ENCODE peak calls at places on chromosome 5, in six cellular contexts. One of them, this sample, is unnamed.

GRCh38 chr5:132481243-132482211 is 9.0 kb downstream of the IRF1 start:
- DNase-seq in Calu3: no peak
- DNase-seq in left ventricle myocardium inferior: no peak
- DNase-seq in fibroblast of lung: no peak
- DNase-seq in type B pancreatic cell: no peak
- DNase-seq in H1: no peak
- DNase-seq in this sample: no peak

GRCh38 chr5:154214236-154215106 is 23.9 kb downstream of the GALNT10 start:
- DNase-seq in H1: no peak
- DNase-seq in type B pancreatic cell: no peak
- DNase-seq in fibroblast of lung: peak
- DNase-seq in Calu3: no peak
- DNase-seq in left ventricle myocardium inferior: no peak
- DNase-seq in this sample: no peak

GRCh38 chr5:143258559-143259253 is 144.8 kb downstream of the NR3C1 start:
- DNase-seq in fibroblast of lung: peak
- DNase-seq in Calu3: no peak
- DNase-seq in left ventricle myocardium inferior: no peak
- DNase-seq in type B pancreatic cell: no peak
- DNase-seq in H1: no peak
- DNase-seq in this sample: no peak

GRCh38 chr5:132057498-132058255 is 2.8 kb upstream of the IL3 start:
- DNase-seq in H1: peak
- DNase-seq in left ventricle myocardium inferior: peak
- DNase-seq in fibroblast of lung: no peak
- DNase-seq in Calu3: no peak
- DNase-seq in type B pancreatic cell: no peak
- DNase-seq in this sample: peak

GRCh38 chr5:33807771-33808170 is 84.0 kb downstream of the ADAMTS12 start:
- DNase-seq in type B pancreatic cell: no peak
- DNase-seq in left ventricle myocardium inferior: no peak
- DNase-seq in fibroblast of lung: no peak
- DNase-seq in Calu3: no peak
- DNase-seq in H1: no peak
- DNase-seq in this sample: peak

GRCh38 chr5:179798144-179798770 is 4.5 kb downstream of the LTC4S start:
- DNase-seq in Calu3: no peak
- DNase-seq in H1: no peak
- DNase-seq in left ventricle myocardium inferior: no peak
- DNase-seq in fibroblast of lung: no peak
- DNase-seq in type B pancreatic cell: no peak
- DNase-seq in this sample: no peak

GRCh38 chr5:28084069-28084468 is 1045.7 kb upstream of the CDH9 start:
- DNase-seq in left ventricle myocardium inferior: no peak
- DNase-seq in fibroblast of lung: no peak
- DNase-seq in type B pancreatic cell: no peak
- DNase-seq in Calu3: no peak
- DNase-seq in H1: no peak
- DNase-seq in this sample: no peak

GRCh38 chr5:141919218-141920129 is 4.2 kb upstream of the DELE1 start:
- DNase-seq in fibroblast of lung: no peak
- DNase-seq in H1: no peak
- DNase-seq in left ventricle myocardium inferior: no peak
- DNase-seq in Calu3: no peak
- DNase-seq in type B pancreatic cell: no peak
- DNase-seq in this sample: no peak

GRCh38 chr5:135916638-135917263 is 21.1 kb upstream of the IL9 start:
- DNase-seq in fibroblast of lung: no peak
- DNase-seq in Calu3: no peak
- DNase-seq in H1: no peak
- DNase-seq in type B pancreatic cell: no peak
- DNase-seq in left ventricle myocardium inferior: no peak
- DNase-seq in this sample: no peak

GRCh38 chr5:103505581-103506305 is 56.8 kb downstream of the NUDT12 start:
- DNase-seq in H1: no peak
- DNase-seq in fibroblast of lung: peak
- DNase-seq in left ventricle myocardium inferior: no peak
- DNase-seq in Calu3: no peak
- DNase-seq in type B pancreatic cell: no peak
- DNase-seq in this sample: no peak

GRCh38 chr5:58545912-58546311 is 37.0 kb upstream of the RAB3C start:
- DNase-seq in type B pancreatic cell: no peak
- DNase-seq in Calu3: no peak
- DNase-seq in fibroblast of lung: no peak
- DNase-seq in H1: no peak
- DNase-seq in left ventricle myocardium inferior: no peak
- DNase-seq in this sample: no peak

GRCh38 chr5:91956738-91957137 is 573.6 kb upstream of the ARRDC3 start:
- DNase-seq in fibroblast of lung: no peak
- DNase-seq in Calu3: no peak
- DNase-seq in type B pancreatic cell: no peak
- DNase-seq in H1: no peak
- DNase-seq in left ventricle myocardium inferior: no peak
- DNase-seq in this sample: no peak

GRCh38 chr5:172931001-172931536 is 28.2 kb upstream of the RPL26L1 start:
- DNase-seq in left ventricle myocardium inferior: no peak
- DNase-seq in H1: no peak
- DNase-seq in fibroblast of lung: peak
- DNase-seq in Calu3: no peak
- DNase-seq in type B pancreatic cell: no peak
- DNase-seq in this sample: no peak

GRCh38 chr5:98993512-98993911 is 64.7 kb upstream of the CHD1 start:
- DNase-seq in fibroblast of lung: no peak
- DNase-seq in left ventricle myocardium inferior: no peak
- DNase-seq in Calu3: no peak
- DNase-seq in H1: no peak
- DNase-seq in type B pancreatic cell: no peak
- DNase-seq in this sample: no peak

GRCh38 chr5:158560170-158560569 is 539.5 kb downstream of the EBF1 start:
- DNase-seq in fibroblast of lung: no peak
- DNase-seq in H1: no peak
- DNase-seq in left ventricle myocardium inferior: peak
- DNase-seq in type B pancreatic cell: no peak
- DNase-seq in Calu3: peak
- DNase-seq in this sample: no peak

GRCh38 chr5:89083791-89084190 is 200.8 kb upstream of the MEF2C start:
- DNase-seq in fibroblast of lung: peak
- DNase-seq in type B pancreatic cell: no peak
- DNase-seq in Calu3: no peak
- DNase-seq in H1: no peak
- DNase-seq in left ventricle myocardium inferior: no peak
- DNase-seq in this sample: no peak

GRCh38 chr5:148176480-148176879 is 8.1 kb downstream of the SPINK14 start:
- DNase-seq in Calu3: no peak
- DNase-seq in type B pancreatic cell: no peak
- DNase-seq in fibroblast of lung: no peak
- DNase-seq in H1: no peak
- DNase-seq in left ventricle myocardium inferior: no peak
- DNase-seq in this sample: no peak

GRCh38 chr5:148179234-148179824 is 11.0 kb downstream of the SPINK14 start:
- DNase-seq in Calu3: peak
- DNase-seq in left ventricle myocardium inferior: no peak
- DNase-seq in H1: no peak
- DNase-seq in fibroblast of lung: peak
- DNase-seq in type B pancreatic cell: no peak
- DNase-seq in this sample: no peak
- TF ChIP-seq CTCF in Calu3: peak
- TF ChIP-seq CTCF in left ventricle myocardium inferior: peak
- TF ChIP-seq CTCF in H1: no peak
- TF ChIP-seq CTCF in fibroblast of lung: peak
- TF ChIP-seq CTCF in type B pancreatic cell: peak
- TF ChIP-seq CTCF in this sample: peak

GRCh38 chr5:45639038-45639437 is 57.1 kb downstream of the HCN1 start:
- DNase-seq in left ventricle myocardium inferior: no peak
- DNase-seq in Calu3: no peak
- DNase-seq in fibroblast of lung: no peak
- DNase-seq in H1: no peak
- DNase-seq in type B pancreatic cell: no peak
- DNase-seq in this sample: no peak
- TF ChIP-seq CTCF in left ventricle myocardium inferior: peak
- TF ChIP-seq CTCF in Calu3: no peak
- TF ChIP-seq CTCF in fibroblast of lung: no peak
- TF ChIP-seq CTCF in H1: no peak
- TF ChIP-seq CTCF in type B pancreatic cell: peak
- TF ChIP-seq CTCF in this sample: no peak

GRCh38 chr5:67490543-67491321 is 294.1 kb upstream of the CD180 start:
- DNase-seq in fibroblast of lung: no peak
- DNase-seq in Calu3: no peak
- DNase-seq in left ventricle myocardium inferior: no peak
- DNase-seq in type B pancreatic cell: no peak
- DNase-seq in H1: no peak
- DNase-seq in this sample: no peak

GRCh38 chr5:67495072-67495471 is 298.5 kb upstream of the CD180 start:
- DNase-seq in H1: no peak
- DNase-seq in left ventricle myocardium inferior: no peak
- DNase-seq in Calu3: no peak
- DNase-seq in fibroblast of lung: no peak
- DNase-seq in type B pancreatic cell: no peak
- DNase-seq in this sample: no peak

GRCh38 chr5:67496051-67496450 is 299.5 kb upstream of the CD180 start:
- DNase-seq in left ventricle myocardium inferior: no peak
- DNase-seq in Calu3: no peak
- DNase-seq in fibroblast of lung: no peak
- DNase-seq in type B pancreatic cell: no peak
- DNase-seq in H1: no peak
- DNase-seq in this sample: no peak

GRCh38 chr5:67494186-67494842 is 297.7 kb upstream of the CD180 start:
- DNase-seq in type B pancreatic cell: no peak
- DNase-seq in fibroblast of lung: no peak
- DNase-seq in H1: no peak
- DNase-seq in left ventricle myocardium inferior: no peak
- DNase-seq in Calu3: no peak
- DNase-seq in this sample: no peak

DNA sequence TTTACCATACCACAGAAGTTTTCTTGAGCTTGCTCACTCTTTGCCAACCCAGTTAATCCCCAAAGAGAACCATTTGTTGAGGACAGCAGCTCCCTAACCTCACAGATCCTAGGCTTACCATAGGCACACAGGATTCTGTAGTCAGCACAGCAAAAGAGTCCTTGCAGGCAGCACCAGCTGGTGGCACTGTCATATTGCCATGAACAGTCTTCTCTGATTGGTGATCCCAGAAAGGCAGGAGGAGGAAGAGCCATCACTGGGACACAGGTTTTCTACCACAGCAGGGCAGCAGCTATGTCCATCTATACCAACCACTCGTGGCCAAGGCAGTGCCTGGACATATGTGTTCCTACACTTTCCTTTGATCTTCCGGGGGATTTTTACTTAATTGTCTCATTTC is 297.1 kb upstream of the CD180 start:
- DNase-seq in fibroblast of lung: peak
- DNase-seq in Calu3: peak
- DNase-seq in H1: no peak
- DNase-seq in type B pancreatic cell: no peak
- DNase-seq in left ventricle myocardium inferior: peak
- DNase-seq in this sample: no peak
- TF ChIP-seq CTCF in fibroblast of lung: peak
- TF ChIP-seq CTCF in Calu3: no peak
- TF ChIP-seq CTCF in H1: peak
- TF ChIP-seq CTCF in type B pancreatic cell: peak
- TF ChIP-seq CTCF in left ventricle myocardium inferior: peak
- TF ChIP-seq CTCF in this sample: peak

DNA sequence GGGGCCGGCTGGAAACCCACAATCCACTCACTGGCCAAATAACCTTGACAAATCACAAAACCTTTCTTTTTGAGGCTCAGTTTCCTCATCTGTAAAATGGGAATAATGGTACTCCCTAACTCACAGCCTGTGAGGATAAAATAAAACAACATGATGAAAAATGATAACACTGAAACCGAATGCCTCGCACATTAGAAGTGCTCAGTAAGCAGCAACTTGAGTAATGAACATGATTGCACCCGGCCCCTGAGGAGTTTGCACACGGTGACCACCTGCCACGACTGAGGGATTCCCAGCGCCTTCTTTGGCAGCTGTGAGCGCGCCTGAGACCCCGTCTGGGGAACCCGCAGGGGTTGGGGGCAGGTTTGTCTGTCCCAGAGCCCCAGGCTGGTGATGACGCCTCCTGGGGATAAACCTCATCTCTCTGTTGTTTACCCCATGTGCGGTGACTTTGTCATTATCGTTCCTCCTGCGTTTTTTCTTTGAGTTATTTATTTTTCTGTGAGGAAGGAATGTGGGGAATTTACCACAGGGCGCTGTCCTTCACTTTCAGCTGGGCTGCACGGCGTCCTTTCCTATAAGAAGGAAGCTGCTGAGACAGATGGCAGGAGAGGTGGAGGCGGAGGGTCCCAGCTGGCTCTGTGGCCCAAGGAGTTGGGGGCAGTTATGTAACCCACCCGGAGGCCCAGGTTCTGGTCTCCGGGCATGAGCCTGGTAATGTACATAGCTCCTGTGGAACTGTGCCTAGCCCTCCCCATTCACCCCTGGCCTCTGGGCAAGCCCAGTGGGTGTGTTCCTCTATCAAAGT is 3.0 kb upstream of the SYNPO start:
- DNase-seq in type B pancreatic cell: no peak
- DNase-seq in left ventricle myocardium inferior: no peak
- DNase-seq in Calu3: peak
- DNase-seq in fibroblast of lung: peak
- DNase-seq in H1: no peak
- DNase-seq in this sample: no peak
- TF ChIP-seq CTCF in type B pancreatic cell: no peak
- TF ChIP-seq CTCF in left ventricle myocardium inferior: no peak
- TF ChIP-seq CTCF in Calu3: no peak
- TF ChIP-seq CTCF in fibroblast of lung: no peak
- TF ChIP-seq CTCF in H1: no peak
- TF ChIP-seq CTCF in this sample: no peak

GRCh38 chr5:54902817-54903473 is 82.4 kb downstream of the ESM1 start:
- DNase-seq in type B pancreatic cell: no peak
- DNase-seq in H1: no peak
- DNase-seq in Calu3: no peak
- DNase-seq in fibroblast of lung: peak
- DNase-seq in left ventricle myocardium inferior: no peak
- DNase-seq in this sample: no peak
- TF ChIP-seq CTCF in type B pancreatic cell: no peak
- TF ChIP-seq CTCF in H1: no peak
- TF ChIP-seq CTCF in Calu3: no peak
- TF ChIP-seq CTCF in fibroblast of lung: no peak
- TF ChIP-seq CTCF in left ventricle myocardium inferior: no peak
- TF ChIP-seq CTCF in this sample: no peak